ENCODE peak calls at places on chromosome 6, in four cellular contexts. Z is gastrocnemius medialis, V is transverse colon, U is IMR-90. G is an unnamed sample.

GRCh38 chr6:109311481-109311880 is 70.8 kb downstream of the CD164 start:
- DNase-seq in Z (no peak), V (no peak), U (no peak), G (no peak)

GRCh38 chr6:7726416-7727149 is 684 bp downstream of the BMP6 start:
- DNase-seq in Z (no peak), V (no peak), U (no peak), G (peak; percentile 24)

GRCh38 chr6:114586298-114586697 is 243.5 kb upstream of the HS3ST5 start:
- DNase-seq in Z (no peak), V (no peak), U (no peak), G (no peak)

GRCh38 chr6:150599199-150600002 is at the start of gene PLEKHG1:
- DNase-seq in Z (peak; percentile 22), V (peak; percentile 89), U (no peak), G (peak; percentile 78)

GRCh38 chr6:160882741-160883340 is 108.7 kb upstream of the MAP3K4 start:
- DNase-seq in Z (no peak), V (no peak), U (no peak), G (no peak)

GRCh38 chr6:44002591-44003344 is 124.5 kb downstream of the MRPL14 start:
- DNase-seq in Z (peak; percentile 39), V (peak; percentile 70), U (peak; percentile 54), G (peak; percentile 89)

GRCh38 chr6:23672737-23673136 is 453.3 kb upstream of the NRSN1 start:
- DNase-seq in Z (no peak), V (no peak), U (no peak), G (no peak)

GRCh38 chr6:160137989-160138835 is 16.6 kb downstream of the SLC22A1 start:
- DNase-seq in Z (no peak), V (peak; percentile 65), U (peak; percentile 72), G (peak; percentile 64)

GRCh38 chr6:119002069-119002468 is 67.1 kb upstream of the MCM9 start:
- DNase-seq in Z (no peak), V (no peak), U (no peak), G (no peak)

GRCh38 chr6:170176621-170177382 is 114.1 kb downstream of the DLL1 start:
- DNase-seq in Z (no peak), V (no peak), U (no peak), G (no peak)

GRCh38 chr6:37038297-37039198 is 33.1 kb downstream of the FGD2 start:
- DNase-seq in Z (peak; percentile 35), V (no peak), U (peak; percentile 28), G (peak; percentile 79)

GRCh38 chr6:17289491-17290106 is 8.4 kb downstream of the RBM24 start:
- DNase-seq in Z (peak; percentile 96), V (peak; percentile 35), U (peak; percentile 60), G (peak; percentile 96)

GRCh38 chr6:85452441-85452881 is 2.6 kb downstream of the NT5E start:
- DNase-seq in Z (no peak), V (no peak), U (peak; percentile 93), G (no peak)

GRCh38 chr6:169774347-169774746 is 22.9 kb downstream of the ERMARD start:
- DNase-seq in Z (no peak), V (no peak), U (no peak), G (no peak)

GRCh38 chr6:36139431-36139830 is 9.1 kb downstream of the MAPK13 start:
- DNase-seq in Z (no peak), V (no peak), U (no peak), G (no peak)

GRCh38 chr6:142871910-142872331 is 73.1 kb downstream of the HIVEP2 start:
- DNase-seq in Z (peak; percentile 59), V (peak; percentile 59), U (peak; percentile 96), G (no peak)

GRCh38 chr6:45923831-45924391 is 91.7 kb downstream of the CLIC5 start:
- DNase-seq in Z (no peak), V (no peak), U (peak; percentile 63), G (no peak)

GRCh38 chr6:24867104-24867703 is 68.5 kb upstream of the ARMH2 start:
- DNase-seq in Z (no peak), V (no peak), U (no peak), G (no peak)

GRCh38 chr6:106501836-106502447 is 127.4 kb downstream of the RTN4IP1 start:
- DNase-seq in Z (no peak), V (no peak), U (no peak), G (no peak)

GRCh38 chr6:78797270-78797669 is 70.1 kb upstream of the IRAK1BP1 start:
- DNase-seq in Z (no peak), V (no peak), U (no peak), G (no peak)

GRCh38 chr6:83270971-83271714 is 78.0 kb downstream of the RWDD2A start:
- DNase-seq in Z (no peak), V (no peak), U (peak; percentile 97), G (no peak)

GRCh38 chr6:44020664-44021425 is 106.4 kb downstream of the MRPL14 start:
- DNase-seq in Z (no peak), V (no peak), U (no peak), G (no peak)

GRCh38 chr6:133895573-133896343 is 6.8 kb downstream of the TCF21 start:
- DNase-seq in Z (no peak), V (no peak), U (no peak), G (no peak)

GRCh38 chr6:158040804-158041347 is 59.2 kb downstream of the SYNJ2 start:
- DNase-seq in Z (no peak), V (no peak), U (peak; percentile 90), G (no peak)

GRCh38 chr6:3869632-3870527 is 20.7 kb downstream of the FAM50B start:
- DNase-seq in Z (no peak), V (peak; percentile 19), U (no peak), G (no peak)

GRCh38 chr6:50333696-50334095 is 284.0 kb upstream of the DEFB112 start:
- DNase-seq in Z (no peak), V (no peak), U (no peak), G (no peak)

GRCh38 chr6:145814035-145814500 is 527 bp downstream of the FBXO30 start:
- DNase-seq in Z (peak; percentile 12), V (peak; percentile 33), U (no peak), G (peak; percentile 38)

GRCh38 chr6:79898076-79898475 is 49.3 kb downstream of the ELOVL4 start:
- DNase-seq in Z (no peak), V (no peak), U (no peak), G (no peak)

GRCh38 chr6:157229733-157230132 is 93.6 kb downstream of the TMEM242 start:
- DNase-seq in Z (no peak), V (peak; percentile 66), U (no peak), G (no peak)

GRCh38 chr6:41621367-41621766 is 16.9 kb upstream of the MDFI start:
- DNase-seq in Z (no peak), V (no peak), U (no peak), G (no peak)

GRCh38 chr6:107179004-107179403 is 63.7 kb upstream of the BEND3 start:
- DNase-seq in Z (no peak), V (no peak), U (peak; percentile 8), G (peak; percentile 27)

DNA sequence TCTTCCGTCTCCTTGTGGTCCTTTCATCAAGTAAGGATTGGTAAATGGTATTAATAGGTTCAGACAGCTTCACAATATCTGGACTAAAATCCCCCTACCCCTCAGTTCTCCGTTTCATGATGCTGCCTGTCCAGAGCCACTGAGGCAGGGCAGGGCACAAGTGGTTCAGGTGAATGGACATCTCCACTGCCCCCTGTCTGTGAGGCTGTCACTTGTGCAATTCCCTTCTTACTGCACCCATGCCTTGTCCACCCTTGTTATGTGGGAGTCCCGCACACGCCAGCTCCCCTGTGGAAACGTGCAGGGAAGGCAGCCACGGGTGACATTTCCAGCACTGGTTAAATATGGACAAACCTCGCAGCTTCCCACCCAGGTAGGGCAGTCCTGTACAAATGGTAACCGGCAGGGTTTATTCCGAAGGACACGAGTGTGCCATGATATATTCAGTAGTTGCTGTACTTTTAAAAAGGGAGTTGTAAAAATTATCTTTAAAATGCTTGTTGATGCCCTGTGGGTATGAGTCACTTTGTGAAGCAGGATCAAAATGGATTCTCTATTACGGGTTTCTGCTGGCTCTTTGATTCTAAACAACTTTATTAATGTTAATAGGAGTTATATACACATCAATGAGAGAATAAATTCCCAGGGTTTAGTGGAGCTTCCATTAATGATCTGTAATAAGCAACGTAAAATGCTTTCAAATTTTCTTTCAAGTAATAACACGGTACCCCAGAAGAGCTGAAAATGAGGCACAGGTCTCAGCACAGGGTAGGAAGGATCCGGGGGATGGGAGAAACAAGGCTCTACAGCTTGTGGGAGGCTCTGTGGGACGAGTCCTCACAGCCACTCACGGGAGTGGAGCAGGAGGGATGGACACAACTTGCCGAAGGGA is 73.4 kb downstream of the FYN start:
- DNase-seq in Z (no peak), V (no peak), U (peak; percentile 36), G (no peak)
- H3K4me1 ChIP-seq in Z (peaks cover 24% of the 10 kb centered on the region), V (peaks cover 5% of the 10 kb centered on the region), U (peaks cover 24% of the 10 kb centered on the region), G (peaks cover 21% of the 10 kb centered on the region)

GRCh38 chr6:128520436-128521301 is at the start of gene PTPRK:
- DNase-seq in Z (peak; percentile 87), V (peak; percentile 94), U (peak; percentile 91), G (peak; percentile 95)
- TF ChIP-seq POLR2A in Z (peak; percentile 89), V (peak; percentile 97), U (peak; percentile 90), G (peak; percentile 65)

GRCh38 chr6:144338474-144338873 is 53.3 kb downstream of the UTRN start:
- DNase-seq in Z (no peak), V (no peak), U (no peak), G (no peak)
- H3K4me1 ChIP-seq in Z (peaks cover 70% of the 10 kb centered on the region), V (peaks cover 33% of the 10 kb centered on the region), U (peaks cover 5% of the 10 kb centered on the region), G (peaks cover 96% of the 10 kb centered on the region)

DNA sequence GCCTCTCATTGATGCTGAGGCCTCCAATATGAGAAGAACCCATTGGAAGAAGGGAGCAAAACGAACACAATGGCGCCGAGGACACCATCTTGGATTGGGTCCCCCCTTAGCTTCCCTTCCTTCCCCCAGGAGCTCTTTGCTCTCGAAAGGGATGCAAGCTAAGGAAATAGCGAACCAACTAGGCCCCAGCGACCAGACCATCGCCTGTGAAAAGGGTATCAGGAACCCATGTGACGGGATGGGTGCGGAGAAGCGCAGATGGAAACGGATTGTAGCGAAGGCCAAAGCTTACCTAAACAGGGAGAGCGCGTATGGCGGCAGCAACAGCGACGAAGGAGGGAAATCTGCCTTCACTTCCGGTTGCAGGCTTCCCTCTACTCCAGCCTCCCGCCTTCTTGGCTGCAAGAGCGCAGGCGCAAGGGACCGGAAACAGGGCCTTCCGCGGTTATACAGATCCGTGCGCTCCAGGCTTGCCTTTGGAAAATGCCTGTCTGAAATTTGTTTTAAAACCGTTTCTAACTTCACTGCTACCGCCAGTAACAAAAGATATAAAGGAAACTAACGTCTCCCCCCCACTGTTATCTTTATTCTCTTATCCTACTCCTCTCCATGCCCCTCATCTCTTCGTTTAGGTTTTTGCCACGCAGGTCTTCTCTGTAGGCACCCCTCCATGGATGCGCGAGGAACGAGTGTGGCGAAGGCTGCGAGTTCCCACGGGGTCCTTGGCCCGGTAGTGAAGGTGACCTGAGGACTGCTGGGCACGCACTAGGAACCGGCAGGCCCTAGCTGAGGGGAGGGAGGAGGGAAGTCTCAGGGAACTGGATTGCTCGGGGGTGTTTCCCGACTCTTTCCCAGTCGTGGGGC is at the start of gene DDX39B:
- DNase-seq in Z (peak; percentile 96), V (peak; percentile 95), U (peak; percentile 98), G (peak; percentile 97)
- TF ChIP-seq POLR2A in Z (peak; percentile 72), V (peak; percentile 85), U (peak; percentile 98), G (peak; percentile 72)

GRCh38 chr6:34340394-34340793 is 52.1 kb downstream of the NUDT3 start:
- DNase-seq in Z (no peak), V (no peak), U (no peak), G (no peak)

GRCh38 chr6:34343823-34344222 is 48.6 kb downstream of the NUDT3 start:
- DNase-seq in Z (no peak), V (no peak), U (no peak), G (no peak)

GRCh38 chr6:34341481-34341971 is 50.9 kb downstream of the NUDT3 start:
- DNase-seq in Z (peak; percentile 47), V (no peak), U (peak; percentile 75), G (no peak)

GRCh38 chr6:34340906-34341480 is 51.5 kb downstream of the NUDT3 start:
- DNase-seq in Z (no peak), V (no peak), U (no peak), G (no peak)

GRCh38 chr6:34342247-34342646 is 50.2 kb downstream of the NUDT3 start:
- DNase-seq in Z (no peak), V (no peak), U (no peak), G (no peak)
- H3K4me1 ChIP-seq in Z (peaks cover 72% of the 10 kb centered on the region), V (peaks cover 9% of the 10 kb centered on the region), U (peaks cover 9% of the 10 kb centered on the region), G (peaks cover 44% of the 10 kb centered on the region)

G was measured in thyroid gland.